ENCODE peak calls at places on chromosomes 6 and 20, in four cellular contexts. One of them, this sample, is unnamed.

GRCh38 chr6:22906091-22906549 is 336.8 kb downstream of the HDGFL1 start:
- DNase-seq in astrocyte of the spinal cord: peak
- DNase-seq in epithelial cell of esophagus: peak
- DNase-seq in left ventricle myocardium superior: no peak
- DNase-seq in this sample: no peak

GRCh38 chr6:56891754-56892153 is 63.2 kb upstream of the BEND6 start:
- DNase-seq in epithelial cell of esophagus: no peak
- DNase-seq in astrocyte of the spinal cord: no peak
- DNase-seq in left ventricle myocardium superior: no peak
- DNase-seq in this sample: no peak

GRCh38 chr6:40386200-40386599 is 201.0 kb downstream of the LRFN2 start:
- DNase-seq in left ventricle myocardium superior: no peak
- DNase-seq in epithelial cell of esophagus: no peak
- DNase-seq in astrocyte of the spinal cord: no peak
- DNase-seq in this sample: no peak

GRCh38 chr6:72941751-72942150 is 283.5 kb downstream of the KHDC1L start:
- DNase-seq in astrocyte of the spinal cord: no peak
- DNase-seq in epithelial cell of esophagus: no peak
- DNase-seq in left ventricle myocardium superior: no peak
- DNase-seq in this sample: no peak

GRCh38 chr6:33014841-33015634 is 5.6 kb upstream of the HLA-DOA start:
- DNase-seq in epithelial cell of esophagus: peak
- DNase-seq in astrocyte of the spinal cord: peak
- DNase-seq in left ventricle myocardium superior: no peak
- DNase-seq in this sample: no peak

GRCh38 chr6:139060332-139060731 is 31.8 kb downstream of the ABRACL start:
- DNase-seq in epithelial cell of esophagus: peak
- DNase-seq in astrocyte of the spinal cord: peak
- DNase-seq in left ventricle myocardium superior: no peak
- DNase-seq in this sample: no peak

GRCh38 chr6:31585531-31585930 is 546 bp upstream of the LST1 start:
- DNase-seq in epithelial cell of esophagus: no peak
- DNase-seq in left ventricle myocardium superior: no peak
- DNase-seq in astrocyte of the spinal cord: no peak
- DNase-seq in this sample: no peak

GRCh38 chr6:134819858-134820495 is 129.9 kb downstream of the ALDH8A1 start:
- DNase-seq in epithelial cell of esophagus: no peak
- DNase-seq in left ventricle myocardium superior: no peak
- DNase-seq in astrocyte of the spinal cord: no peak
- DNase-seq in this sample: no peak

GRCh38 chr20:22333885-22334545 is 250.4 kb downstream of the FOXA2 start:
- DNase-seq in left ventricle myocardium superior: no peak
- DNase-seq in epithelial cell of esophagus: peak
- DNase-seq in astrocyte of the spinal cord: peak
- DNase-seq in this sample: peak

GRCh38 chr6:154164397-154164796 is 125.4 kb downstream of the OPRM1 start:
- DNase-seq in astrocyte of the spinal cord: peak
- DNase-seq in epithelial cell of esophagus: no peak
- DNase-seq in left ventricle myocardium superior: peak
- DNase-seq in this sample: peak

GRCh38 chr20:53149652-53150205 is 177.6 kb downstream of the TSHZ2 start:
- DNase-seq in left ventricle myocardium superior: no peak
- DNase-seq in epithelial cell of esophagus: no peak
- DNase-seq in astrocyte of the spinal cord: no peak
- DNase-seq in this sample: no peak

GRCh38 chr6:17871169-17871479 is 116.3 kb downstream of the KIF13A start:
- DNase-seq in left ventricle myocardium superior: no peak
- DNase-seq in astrocyte of the spinal cord: no peak
- DNase-seq in epithelial cell of esophagus: no peak
- DNase-seq in this sample: no peak

GRCh38 chr6:30304002-30304401 is 22.7 kb upstream of the TRIM39 start:
- DNase-seq in astrocyte of the spinal cord: no peak
- DNase-seq in epithelial cell of esophagus: no peak
- DNase-seq in left ventricle myocardium superior: no peak
- DNase-seq in this sample: no peak

GRCh38 chr20:38132910-38133501 is 32.1 kb downstream of the TGM2 start:
- DNase-seq in left ventricle myocardium superior: no peak
- DNase-seq in epithelial cell of esophagus: no peak
- DNase-seq in astrocyte of the spinal cord: no peak
- DNase-seq in this sample: peak

GRCh38 chr6:13256614-13257013 is 71.7 kb downstream of the TBC1D7 start:
- DNase-seq in astrocyte of the spinal cord: no peak
- DNase-seq in epithelial cell of esophagus: no peak
- DNase-seq in left ventricle myocardium superior: no peak
- DNase-seq in this sample: no peak

This sample was measured in left cardiac atrium.